ENCODE peak calls at places on chromosomes 2 and 18, in seven cellular contexts. O is GM06990, I is lower leg skin, J is aorta, V is Calu3, N is pancreas, C is NCI-H748 treated with DMSO at 0.1 percent for 48 hours. K is an unnamed sample.

GRCh38 chr2:235770909-235771820 is 277.3 kb downstream of the AGAP1 start:
- DNase-seq in J (no peak), I (no peak), O (no peak), V (no peak), N (peak), C (no peak), K (no peak)

GRCh38 chr2:47190188-47190818 is 35.2 kb upstream of the STPG4 start:
- DNase-seq in J (no peak), I (no peak), N (no peak), V (peak), C (no peak), O (no peak), K (no peak)

GRCh38 chr2:237696471-237696870 is 69.1 kb downstream of the LRRFIP1 start:
- DNase-seq in N (no peak), O (peak), V (no peak), I (peak), C (no peak), J (no peak), K (no peak)

GRCh38 chr18:9731380-9731779 is 23.3 kb downstream of the RAB31 start:
- DNase-seq in N (no peak), O (no peak), J (no peak), V (no peak), I (no peak), C (no peak), K (no peak)

GRCh38 chr2:120542911-120543527 is 192.6 kb upstream of the GLI2 start:
- DNase-seq in I (no peak), O (no peak), V (no peak), N (no peak), J (no peak), C (no peak), K (no peak)

GRCh38 chr18:54791657-54792056 is 36.6 kb upstream of the RAB27B start:
- DNase-seq in I (no peak), O (no peak), C (no peak), V (no peak), N (no peak), J (no peak), K (no peak)

GRCh38 chr2:49490710-49491109 is 336.4 kb upstream of the FSHR start:
- DNase-seq in O (peak), J (no peak), C (peak), I (no peak), V (peak), N (peak), K (peak)

GRCh38 chr18:30618567-30618966 is 424.0 kb downstream of the DSC3 start:
- DNase-seq in I (no peak), O (no peak), C (no peak), N (no peak), J (no peak), V (no peak), K (no peak)

GRCh38 chr2:66305714-66306113 is 129.2 kb upstream of the MEIS1 start:
- DNase-seq in O (no peak), I (peak), V (no peak), N (peak), C (peak), J (peak), K (no peak)

GRCh38 chr2:105796131-105796638 is 51.5 kb downstream of the NCK2 start:
- DNase-seq in I (peak), V (no peak), N (no peak), C (no peak), J (no peak), O (no peak), K (no peak)

GRCh38 chr2:175037941-175038340 is 32.8 kb upstream of the CHN1 start:
- DNase-seq in O (no peak), J (no peak), N (no peak), I (no peak), C (no peak), V (no peak), K (no peak)

GRCh38 chr2:203718087-203718486 is 11.6 kb downstream of the CD28 start:
- DNase-seq in V (no peak), C (no peak), I (no peak), N (no peak), O (peak), J (no peak), K (no peak)

GRCh38 chr2:74391209-74391579 is 11.1 kb upstream of the DCTN1 start:
- DNase-seq in I (no peak), C (no peak), J (no peak), N (no peak), O (no peak), V (no peak), K (no peak)

GRCh38 chr2:230930928-230931555 is 6.0 kb upstream of the GPR55 start:
- DNase-seq in N (no peak), V (no peak), C (no peak), J (no peak), I (no peak), O (no peak), K (no peak)

GRCh38 chr2:11750422-11750821 is 4.0 kb downstream of the LPIN1 start:
- DNase-seq in V (no peak), I (no peak), N (no peak), O (peak), C (no peak), J (no peak), K (no peak)

GRCh38 chr2:75053484-75054112 is 95.2 kb downstream of the POLE4 start:
- DNase-seq in I (no peak), C (peak), N (peak), O (peak), V (peak), J (no peak), K (peak)

GRCh38 chr18:62331581-62332436 is 6.7 kb downstream of the TNFRSF11A start:
- DNase-seq in C (no peak), J (peak), I (no peak), N (no peak), V (no peak), O (no peak), K (no peak)

GRCh38 chr18:33577688-33578370 is at the start of gene ASXL3:
- DNase-seq in O (no peak), C (peak), I (peak), N (peak), V (peak), J (peak), K (peak)

GRCh38 chr2:55779459-55780421 is 86.1 kb upstream of the PNPT1 start:
- DNase-seq in C (no peak), N (no peak), J (no peak), O (no peak), V (peak), I (no peak), K (peak)

GRCh38 chr2:190486037-190486623 is 48.4 kb downstream of the NEMP2 start:
- DNase-seq in O (no peak), I (no peak), J (no peak), C (no peak), N (no peak), V (no peak), K (no peak)

GRCh38 chr2:229660951-229661350 is 53.4 kb downstream of the DNER start:
- DNase-seq in O (no peak), N (no peak), C (no peak), V (no peak), J (no peak), I (no peak), K (no peak)

GRCh38 chr2:19859565-19859964 is 42.2 kb downstream of the TTC32 start:
- DNase-seq in O (no peak), N (no peak), C (no peak), V (no peak), J (no peak), I (no peak), K (no peak)

GRCh38 chr2:109162999-109163398 is 34.0 kb downstream of the SH3RF3 start:
- DNase-seq in O (no peak), N (no peak), V (no peak), I (no peak), C (no peak), J (peak), K (no peak)

GRCh38 chr18:8400825-8401224 is 208.4 kb upstream of the RAB12 start:
- DNase-seq in N (no peak), C (no peak), J (no peak), O (no peak), V (no peak), I (peak), K (no peak)

GRCh38 chr18:9642799-9643445 is 28.6 kb upstream of the PPP4R1 start:
- DNase-seq in N (no peak), J (no peak), C (no peak), O (no peak), I (no peak), V (no peak), K (no peak)

GRCh38 chr2:111068435-111069058 is 52.2 kb upstream of the BCL2L11 start:
- DNase-seq in O (no peak), V (peak), C (peak), I (no peak), J (no peak), N (peak), K (peak)

GRCh38 chr2:26011990-26012856 is 21.7 kb upstream of the RAB10 start:
- DNase-seq in C (no peak), O (no peak), J (peak), N (peak), V (peak), I (no peak), K (peak)

GRCh38 chr2:154771664-154772284 is 73.3 kb downstream of the KCNJ3 start:
- DNase-seq in C (no peak), V (no peak), I (no peak), J (no peak), N (no peak), O (no peak), K (no peak)

GRCh38 chr2:72367530-72368225 is 220.0 kb upstream of the CYP26B1 start:
- DNase-seq in O (no peak), J (peak), N (peak), I (peak), V (peak), C (no peak), K (peak)

GRCh38 chr2:280655-281110 is 7.2 kb downstream of the ALKAL2 start:
- DNase-seq in N (peak), V (no peak), J (no peak), I (no peak), O (no peak), C (no peak), K (no peak)

GRCh38 chr18:9049495-9049809 is 53.0 kb upstream of the NDUFV2 start:
- DNase-seq in J (no peak), O (no peak), I (no peak), C (no peak), V (no peak), N (no peak), K (peak)

GRCh38 chr2:88735853-88736252 is 44.4 kb downstream of the RPIA start:
- DNase-seq in V (peak), C (no peak), N (no peak), J (no peak), O (no peak), I (no peak), K (no peak)

GRCh38 chr18:4207383-4207782 is 247.7 kb downstream of the DLGAP1 start:
- DNase-seq in N (no peak), J (no peak), C (no peak), O (no peak), I (no peak), V (no peak), K (no peak)

GRCh38 chr2:173427887-173428683 is 73.4 kb downstream of the CDCA7 start:
- DNase-seq in O (no peak), N (no peak), V (peak), I (no peak), J (no peak), C (no peak), K (no peak)

GRCh38 chr2:63035686-63036085 is 14.9 kb upstream of the OTX1 start:
- DNase-seq in N (no peak), O (no peak), V (no peak), C (no peak), J (no peak), I (no peak), K (no peak)

GRCh38 chr18:74163019-74163656 is 14.8 kb downstream of the TIMM21 start:
- DNase-seq in C (no peak), V (no peak), N (no peak), O (no peak), J (no peak), I (no peak), K (no peak)

GRCh38 chr2:30688956-30689401 is 118.3 kb downstream of the CAPN13 start:
- DNase-seq in C (no peak), N (no peak), J (no peak), O (no peak), I (peak), V (no peak), K (no peak)

GRCh38 chr2:101597347-101597944 is 100.1 kb upstream of the MAP4K4 start:
- DNase-seq in O (no peak), I (no peak), N (no peak), V (no peak), J (peak), C (no peak), K (peak)